ENCODE peak calls at places on chromosomes 2 and 18, in eight cellular contexts. T is foreskin fibroblast; P is T-helper 2 cell; Q is T-helper 1 cell; V is stimulated activated CD4-positive, alpha-beta T cell treated with anti-CD3 and anti-CD28 coated beads, Interleukin-15, amount 100 ng/mL, for 24 hours; D is GM10248; G is CD8-positive, alpha-beta memory T cell; U is stimulated activated CD8-positive, alpha-beta memory T cell treated with anti-CD3 and anti-CD28 coated beads, Interleukin-12 subunit alpha, Interleukin-12 subunit beta, amount 100 ng/mL, for 4 hours. B is an unnamed sample.

GRCh38 chr2:48259811-48260210 is 270.1 kb upstream of the STON1 start:
- DNase-seq in T (no peak), P (no peak), Q (no peak), V (no peak), D (no peak), G (no peak), U (no peak), B (no peak)

GRCh38 chr2:210617732-210618330 is 61.4 kb downstream of the CPS1 start:
- DNase-seq in T (peak), P (no peak), Q (no peak), V (no peak), D (peak), G (no peak), U (no peak), B (peak)

GRCh38 chr2:162123806-162124758 is 28.0 kb downstream of the GCG start:
- DNase-seq in T (peak), P (no peak), Q (no peak), V (no peak), D (peak), G (no peak), U (no peak), B (peak)

GRCh38 chr2:44836174-44836573 is 105.3 kb upstream of the SIX3 start:
- DNase-seq in T (no peak), P (peak), Q (no peak), V (peak), D (no peak), G (no peak), U (no peak), B (no peak)

GRCh38 chr18:58391113-58391892 is 237.6 kb downstream of the ALPK2 start:
- DNase-seq in T (no peak), P (no peak), Q (no peak), V (no peak), D (no peak), G (no peak), U (no peak), B (no peak)

GRCh38 chr2:104538082-104538481 is 315.8 kb upstream of the POU3F3 start:
- DNase-seq in T (no peak), P (no peak), Q (no peak), V (no peak), D (no peak), G (no peak), U (no peak), B (no peak)

GRCh38 chr18:9737814-9738160 is 29.7 kb downstream of the RAB31 start:
- DNase-seq in T (no peak), P (no peak), Q (no peak), V (no peak), D (no peak), G (no peak), U (no peak), B (no peak)

GRCh38 chr2:188534875-188535274 is 243.2 kb downstream of the GULP1 start:
- DNase-seq in T (no peak), P (no peak), Q (no peak), V (no peak), D (no peak), G (no peak), U (no peak), B (no peak)

GRCh38 chr2:164496881-164497280 is 124.4 kb downstream of the GRB14 start:
- DNase-seq in T (no peak), P (no peak), Q (no peak), V (no peak), D (no peak), G (no peak), U (no peak), B (no peak)

GRCh38 chr2:229409751-229410181 is 138.7 kb upstream of the PID1 start:
- DNase-seq in T (no peak), P (no peak), Q (no peak), V (no peak), D (no peak), G (no peak), U (no peak), B (no peak)

GRCh38 chr2:38298539-38298938 is 78.5 kb downstream of the ATL2 start:
- DNase-seq in T (no peak), P (no peak), Q (no peak), V (no peak), D (no peak), G (no peak), U (no peak), B (no peak)

GRCh38 chr2:224841910-224842309 is 125.7 kb upstream of the CCDC195 start:
- DNase-seq in T (no peak), P (no peak), Q (no peak), V (no peak), D (no peak), G (no peak), U (no peak), B (no peak)

GRCh38 chr2:96970910-96971309 is 15.5 kb downstream of the FAM178B start:
- DNase-seq in T (no peak), P (no peak), Q (no peak), V (no peak), D (no peak), G (no peak), U (no peak), B (no peak)

GRCh38 chr2:102027036-102027702 is 35.4 kb downstream of the IL1R2 start:
- DNase-seq in T (peak), P (no peak), Q (no peak), V (no peak), D (no peak), G (no peak), U (no peak), B (no peak)

GRCh38 chr2:188303363-188304031 is 11.8 kb downstream of the GULP1 start:
- DNase-seq in T (peak), P (no peak), Q (no peak), V (no peak), D (no peak), G (no peak), U (no peak), B (no peak)

GRCh38 chr2:118723394-118723793 is 124.1 kb downstream of the EN1 start:
- DNase-seq in T (peak), P (no peak), Q (no peak), V (no peak), D (no peak), G (no peak), U (no peak), B (no peak)

B was measured in MM.1S.